ENCODE peak calls at places on chromosome 11, in seven cellular contexts. F is cerebellar nuclear complex, K is RWPE1, B is head of caudate nucleus, I is Right ventricle myocardium superior, Z is AG10803, N is left lobe of liver. H is an unnamed sample.
A peak's percentile ranks its signal among the peaks of the same experiment; 100 is the strongest.

GRCh38 chr11:68014157-68014965 is 4.2 kb downstream of the ALDH3B1 start:
- DNase-seq in Z (peak; percentile 75), I (no peak), B (no peak), F (no peak), N (no peak), K (peak; percentile 82), H (no peak)

GRCh38 chr11:66524304-66525040 is 14.0 kb downstream of the BBS1 start:
- DNase-seq in I (no peak), N (no peak), F (no peak), K (no peak), Z (no peak), B (no peak), H (peak; percentile 45)

GRCh38 chr11:60633645-60634044 is 65.8 kb upstream of the MS4A8 start:
- DNase-seq in B (no peak), F (no peak), I (no peak), N (no peak), K (no peak), Z (no peak), H (no peak)

GRCh38 chr11:61028135-61028729 is 56.8 kb downstream of the CD6 start:
- DNase-seq in I (peak; percentile 17), N (no peak), F (no peak), K (no peak), B (no peak), Z (no peak), H (no peak)

GRCh38 chr11:8033791-8034585 is 46.9 kb downstream of the EIF3F start:
- DNase-seq in N (no peak), F (no peak), Z (no peak), K (no peak), B (no peak), I (no peak), H (no peak)

GRCh38 chr11:119905162-119905561 is 176.2 kb upstream of the NECTIN1 start:
- DNase-seq in Z (no peak), I (no peak), B (no peak), F (no peak), N (no peak), K (no peak), H (no peak)

GRCh38 chr11:104705475-104706195 is 192.6 kb downstream of the CASP12 start:
- DNase-seq in I (peak; percentile 39), Z (peak; percentile 1), B (peak; percentile 3), N (peak; percentile 44), K (no peak), F (no peak), H (no peak)

GRCh38 chr11:34890812-34891211 is 25.4 kb downstream of the APIP start:
- DNase-seq in I (no peak), Z (peak; percentile 46), F (no peak), K (peak; percentile 34), B (no peak), N (no peak), H (no peak)

GRCh38 chr11:7098235-7098832 is 9.5 kb downstream of the RBMXL2 start:
- DNase-seq in N (no peak), Z (peak; percentile 51), K (peak; percentile 39), I (no peak), B (no peak), F (no peak), H (no peak)

H was measured in posterior cingulate gyrus.